ENCODE peak calls at places on chromosomes 1 and 21, in five cellular contexts. G is prostate gland, S is cardiac fibroblast, T is LNCaP clone FGC, B is PC-9. R is an unnamed sample.
A peak's percentile ranks its signal among the peaks of the same experiment; 100 is the strongest.

GRCh38 chr1:94247146-94248094 is 10.0 kb upstream of the ARHGAP29 start:
- DNase-seq in G (peak; percentile 73), S (peak; percentile 77), T (no peak), B (peak; percentile 78), R (no peak)

GRCh38 chr1:243672675-243673074 is 177.4 kb downstream of the AKT3 start:
- DNase-seq in G (no peak), S (no peak), T (no peak), B (no peak), R (peak; percentile 72)

GRCh38 chr1:153395136-153395685 is 4.3 kb upstream of the S100A8 start:
- DNase-seq in G (no peak), S (peak; percentile 2), T (no peak), B (no peak), R (no peak)

GRCh38 chr1:212981571-212982328 is 31.4 kb downstream of the VASH2 start:
- DNase-seq in G (no peak), S (no peak), T (peak; percentile 47), B (no peak), R (no peak)

GRCh38 chr1:26138974-26139558 is 19.8 kb upstream of the FAM110D start:
- DNase-seq in G (no peak), S (no peak), T (no peak), B (no peak), R (no peak)

GRCh38 chr1:54229281-54229891 is 29.4 kb downstream of the MRPL37 start:
- DNase-seq in G (no peak), S (peak; percentile 31), T (no peak), B (peak; percentile 45), R (no peak)

GRCh38 chr1:35369922-35370671 is 101.6 kb downstream of the ZMYM4 start:
- DNase-seq in G (no peak), S (peak; percentile 82), T (no peak), B (no peak), R (peak; percentile 86)

GRCh38 chr1:22866868-22867267 is 105.8 kb downstream of the LACTBL1 start:
- DNase-seq in G (no peak), S (no peak), T (no peak), B (no peak), R (no peak)

GRCh38 chr21:29725025-29725736 is 214.6 kb downstream of the GRIK1 start:
- DNase-seq in G (no peak), S (no peak), T (peak; percentile 63), B (no peak), R (no peak)

GRCh38 chr1:43766086-43766784 is 58.9 kb downstream of the ST3GAL3 start:
- DNase-seq in G (no peak), S (no peak), T (no peak), B (no peak), R (no peak)

GRCh38 chr1:86356247-86356646 is 39.9 kb downstream of the ODF2L start:
- DNase-seq in G (no peak), S (peak; percentile 19), T (no peak), B (no peak), R (peak; percentile 3)

GRCh38 chr1:171683826-171684225 is 31.3 kb upstream of the MYOC start:
- DNase-seq in G (no peak), S (no peak), T (no peak), B (no peak), R (no peak)

GRCh38 chr1:230858918-230859819 is 9.2 kb downstream of the C1orf198 start:
- DNase-seq in G (no peak), S (no peak), T (no peak), B (no peak), R (peak; percentile 83)

GRCh38 chr1:197811769-197812168 is 36.5 kb upstream of the DENND1B start:
- DNase-seq in G (no peak), S (peak; percentile 48), T (no peak), B (no peak), R (no peak)

GRCh38 chr1:163172596-163172995 is 30.1 kb downstream of the RGS5 start:
- DNase-seq in G (no peak), S (peak; percentile 42), T (no peak), B (no peak), R (no peak)

GRCh38 chr1:148372731-148373130 is 110.4 kb downstream of the PPIAL4G start:
- DNase-seq in G (peak; percentile 30), S (peak; percentile 64), T (peak; percentile 71), B (no peak), R (no peak)

GRCh38 chr21:20646431-20646830 is 351.8 kb upstream of the NCAM2 start:
- DNase-seq in G (no peak), S (no peak), T (no peak), B (no peak), R (no peak)

GRCh38 chr1:54391450-54392071 is 14.6 kb downstream of the SSBP3 start:
- DNase-seq in G (no peak), S (no peak), T (no peak), B (no peak), R (no peak)

GRCh38 chr1:29649375-29650040 is 413.2 kb downstream of the PTPRU start:
- DNase-seq in G (no peak), S (no peak), T (no peak), B (no peak), R (no peak)

GRCh38 chr1:228276901-228277490 is 69.2 kb downstream of the OBSCN start:
- DNase-seq in G (no peak), S (no peak), T (no peak), B (no peak), R (no peak)

GRCh38 chr1:228276361-228276831 is 68.6 kb downstream of the OBSCN start:
- DNase-seq in G (no peak), S (no peak), T (no peak), B (no peak), R (no peak)

GRCh38 chr1:228275154-228275434 is 67.2 kb downstream of the OBSCN start:
- DNase-seq in G (no peak), S (no peak), T (no peak), B (no peak), R (no peak)

GRCh38 chr1:228274452-228275153 is 66.8 kb downstream of the OBSCN start:
- DNase-seq in G (no peak), S (no peak), T (no peak), B (no peak), R (no peak)

GRCh38 chr1:228275435-228276342 is 67.8 kb downstream of the OBSCN start:
- DNase-seq in G (peak; percentile 85), S (peak; percentile 76), T (no peak), B (no peak), R (peak; percentile 29)
- TF ChIP-seq CTCF in G (no peak), S (no peak), T (no peak), B (no peak), R (no peak)

GRCh38 chr1:68493193-68493592 is 3.7 kb downstream of the DEPDC1 start:
- DNase-seq in G (no peak), S (no peak), T (no peak), B (no peak), R (no peak)

GRCh38 chr1:68497358-68497698 is 446 bp upstream of the DEPDC1 start:
- DNase-seq in G (no peak), S (no peak), T (no peak), B (no peak), R (no peak)

GRCh38 chr1:68495532-68495931 is 1.4 kb downstream of the DEPDC1 start:
- DNase-seq in G (no peak), S (peak; percentile 13), T (no peak), B (peak; percentile 71), R (no peak)

GRCh38 chr1:68496680-68497357 is at the start of gene DEPDC1:
- DNase-seq in G (peak; percentile 94), S (peak; percentile 95), T (peak; percentile 66), B (peak; percentile 93), R (peak; percentile 90)

DNA sequence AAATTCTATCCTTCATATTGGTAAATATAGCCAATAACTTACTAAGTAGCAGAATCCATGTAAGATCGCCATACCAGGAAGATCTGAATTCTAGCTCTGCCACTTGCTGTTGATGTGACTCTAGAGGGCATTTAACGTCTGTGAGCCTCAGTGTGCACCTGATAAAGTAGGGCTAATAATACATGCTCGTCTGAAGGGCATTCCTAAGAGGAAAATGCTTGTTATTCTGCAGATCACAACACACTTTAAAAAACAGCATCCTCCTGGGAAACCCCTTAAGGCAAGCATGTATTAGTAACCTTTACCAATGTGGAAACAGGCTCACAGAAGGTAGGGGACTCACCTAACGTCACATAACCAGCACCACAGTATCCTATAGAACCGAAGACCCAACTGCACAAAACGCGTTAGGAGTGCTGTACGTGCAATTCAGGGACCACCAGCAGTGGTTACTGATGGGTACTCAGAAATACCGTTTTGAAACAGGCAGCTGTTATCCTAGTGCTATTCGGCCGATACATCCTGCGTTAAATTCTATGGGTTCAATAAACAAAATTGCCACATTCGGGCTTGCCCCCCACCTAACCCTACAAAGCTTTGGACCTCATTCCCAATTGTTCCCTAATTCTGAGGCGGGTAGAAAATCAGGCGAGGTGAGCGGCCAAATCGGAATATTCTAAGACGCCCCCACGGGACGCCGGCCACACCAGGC is 758 bp downstream of the DEPDC1 start:
- DNase-seq in G (no peak), S (peak; percentile 18), T (no peak), B (peak; percentile 40), R (no peak)
- TF ChIP-seq CTCF in G (no peak), S (no peak), T (no peak), B (no peak), R (no peak)

GRCh38 chr1:117967472-117967871 is 37.9 kb downstream of the WDR3 start:
- DNase-seq in G (no peak), S (peak; percentile 52), T (peak; percentile 40), B (no peak), R (peak; percentile 78)
- TF ChIP-seq CTCF in G (no peak), S (no peak), T (peak; percentile 18), B (peak; percentile 32), R (peak; percentile 51)

GRCh38 chr1:226223786-226224244 is 351 bp downstream of the MIXL1 start:
- DNase-seq in G (no peak), S (no peak), T (no peak), B (no peak), R (no peak)
- TF ChIP-seq CTCF in G (no peak), S (no peak), T (no peak), B (no peak), R (no peak)